ENCODE peak calls at places on chromosomes 4 and X, in eight cellular contexts. F, P, B, Q, E, N, C and V are unnamed samples.

GRCh38 chrX:65846974-65847373 is 179.5 kb downstream of the MSN start:
- DNase-seq in F (no peak), P (no peak), B (no peak), Q (no peak), E (no peak), N (no peak), C (no peak), V (no peak)

GRCh38 chr4:158934996-158935669 is 166.3 kb downstream of the FNIP2 start:
- DNase-seq in F (no peak), P (no peak), B (no peak), Q (no peak), E (no peak), N (no peak), C (no peak), V (no peak)

GRCh38 chr4:173182403-173182802 is 13.8 kb downstream of the GALNT7 start:
- DNase-seq in F (no peak), P (peak; percentile 45), B (no peak), Q (no peak), E (no peak), N (no peak), C (no peak), V (no peak)

GRCh38 chr4:152996101-152996500 is 60.0 kb downstream of the FHDC1 start:
- DNase-seq in F (no peak), P (no peak), B (no peak), Q (no peak), E (no peak), N (no peak), C (peak; percentile 63), V (no peak)

GRCh38 chrX:153922932-153923857 is 2.9 kb downstream of the ARHGAP4 start:
- DNase-seq in F (peak; percentile 80), P (no peak), B (no peak), Q (no peak), E (peak; percentile 86), N (no peak), C (peak; percentile 77), V (peak; percentile 94)

GRCh38 chr4:89496851-89497250 is 189.3 kb upstream of the GPRIN3 start:
- DNase-seq in F (no peak), P (no peak), B (no peak), Q (no peak), E (no peak), N (no peak), C (no peak), V (no peak)

GRCh38 chr4:105710678-105711077 is 2.1 kb downstream of the GSTCD start:
- DNase-seq in F (no peak), P (peak; percentile 81), B (no peak), Q (no peak), E (no peak), N (no peak), C (no peak), V (no peak)

GRCh38 chr4:22473268-22473667 is 42.6 kb downstream of the ADGRA3 start:
- DNase-seq in F (no peak), P (no peak), B (no peak), Q (no peak), E (no peak), N (no peak), C (no peak), V (no peak)

GRCh38 chrX:41333744-41333993 is 293 bp upstream of the DDX3X start:
- DNase-seq in F (peak; percentile 51), P (peak; percentile 69), B (no peak), Q (no peak), E (peak; percentile 88), N (no peak), C (no peak), V (peak; percentile 94)

GRCh38 chr4:114043116-114043515 is 63.7 kb upstream of the ARSJ start:
- DNase-seq in F (no peak), P (no peak), B (no peak), Q (no peak), E (no peak), N (no peak), C (no peak), V (no peak)

GRCh38 chr4:7132249-7132648 is 60.1 kb upstream of the SORCS2 start:
- DNase-seq in F (no peak), P (no peak), B (peak; percentile 1), Q (no peak), E (no peak), N (no peak), C (no peak), V (no peak)

GRCh38 chrX:13855689-13856425 is 39.0 kb upstream of the GPM6B start:
- DNase-seq in F (no peak), P (no peak), B (no peak), Q (no peak), E (no peak), N (no peak), C (no peak), V (no peak)

GRCh38 chr4:120481711-120482110 is 415.1 kb upstream of the MAD2L1 start:
- DNase-seq in F (no peak), P (no peak), B (no peak), Q (no peak), E (no peak), N (no peak), C (no peak), V (no peak)

GRCh38 chr4:31104033-31104432 is 383.9 kb downstream of the PCDH7 start:
- DNase-seq in F (no peak), P (no peak), B (no peak), Q (no peak), E (no peak), N (no peak), C (no peak), V (no peak)

GRCh38 chr4:20890752-20891151 is 190.5 kb downstream of the PACRGL start:
- DNase-seq in F (no peak), P (no peak), B (no peak), Q (no peak), E (no peak), N (no peak), C (no peak), V (no peak)

GRCh38 chrX:38151426-38151825 is 69.2 kb downstream of the SRPX start:
- DNase-seq in F (no peak), P (no peak), B (no peak), Q (no peak), E (no peak), N (no peak), C (no peak), V (no peak)

GRCh38 chr4:184114431-184114830 is 103.2 kb downstream of the ENPP6 start:
- DNase-seq in F (no peak), P (no peak), B (no peak), Q (no peak), E (no peak), N (no peak), C (no peak), V (no peak)

GRCh38 chrX:150587585-150588503 is 19.4 kb downstream of the MTM1 start:
- DNase-seq in F (peak; percentile 22), P (no peak), B (peak; percentile 35), Q (no peak), E (no peak), N (no peak), C (no peak), V (no peak)

GRCh38 chr4:105741548-105741947 is 33.0 kb downstream of the GSTCD start:
- DNase-seq in F (no peak), P (no peak), B (no peak), Q (no peak), E (no peak), N (no peak), C (no peak), V (no peak)

GRCh38 chr4:6953751-6954380 is 44.2 kb downstream of the TBC1D14 start:
- DNase-seq in F (peak; percentile 50), P (peak; percentile 34), B (no peak), Q (no peak), E (peak; percentile 91), N (peak; percentile 94), C (peak; percentile 80), V (peak; percentile 90)